ENCODE peak calls at places on chromosomes 5 and 9, in seven cellular contexts. One of them, this sample, is unnamed.

GRCh38 chr5:109898547-109899544 is 209.1 kb downstream of the MAN2A1 start:
- DNase-seq in cardiac fibroblast: no peak
- DNase-seq in fibroblast of mammary gland: no peak
- DNase-seq in mesothelial cell of epicardium: no peak
- DNase-seq in right atrium auricular region: no peak
- DNase-seq in mucosa of descending colon: no peak
- DNase-seq in CD8-positive, alpha-beta T cell: no peak
- DNase-seq in this sample: no peak

GRCh38 chr9:33750307-33750838 is 45.0 kb upstream of the PRSS3 start:
- DNase-seq in cardiac fibroblast: no peak
- DNase-seq in mesothelial cell of epicardium: no peak
- DNase-seq in mucosa of descending colon: peak
- DNase-seq in fibroblast of mammary gland: peak
- DNase-seq in right atrium auricular region: no peak
- DNase-seq in CD8-positive, alpha-beta T cell: peak
- DNase-seq in this sample: no peak

GRCh38 chr9:4243877-4244812 is 55.7 kb downstream of the GLIS3 start:
- DNase-seq in cardiac fibroblast: no peak
- DNase-seq in right atrium auricular region: no peak
- DNase-seq in mesothelial cell of epicardium: no peak
- DNase-seq in mucosa of descending colon: no peak
- DNase-seq in fibroblast of mammary gland: no peak
- DNase-seq in CD8-positive, alpha-beta T cell: no peak
- DNase-seq in this sample: no peak

GRCh38 chr5:151901611-151902010 is 23.0 kb downstream of the GLRA1 start:
- DNase-seq in CD8-positive, alpha-beta T cell: no peak
- DNase-seq in mucosa of descending colon: no peak
- DNase-seq in right atrium auricular region: no peak
- DNase-seq in fibroblast of mammary gland: no peak
- DNase-seq in mesothelial cell of epicardium: no peak
- DNase-seq in cardiac fibroblast: no peak
- DNase-seq in this sample: no peak

GRCh38 chr5:98458004-98458403 is 315.5 kb upstream of the RGMB start:
- DNase-seq in right atrium auricular region: no peak
- DNase-seq in mesothelial cell of epicardium: no peak
- DNase-seq in cardiac fibroblast: peak
- DNase-seq in CD8-positive, alpha-beta T cell: no peak
- DNase-seq in mucosa of descending colon: no peak
- DNase-seq in fibroblast of mammary gland: peak
- DNase-seq in this sample: no peak

GRCh38 chr5:179438041-179438441 is 92.8 kb upstream of the ADAMTS2 start:
- DNase-seq in right atrium auricular region: peak
- DNase-seq in CD8-positive, alpha-beta T cell: no peak
- DNase-seq in cardiac fibroblast: no peak
- DNase-seq in fibroblast of mammary gland: no peak
- DNase-seq in mucosa of descending colon: no peak
- DNase-seq in mesothelial cell of epicardium: no peak
- DNase-seq in this sample: no peak

GRCh38 chr9:120625222-120625621 is 45.3 kb upstream of the CDK5RAP2 start:
- DNase-seq in fibroblast of mammary gland: peak
- DNase-seq in mesothelial cell of epicardium: no peak
- DNase-seq in cardiac fibroblast: peak
- DNase-seq in mucosa of descending colon: no peak
- DNase-seq in CD8-positive, alpha-beta T cell: no peak
- DNase-seq in right atrium auricular region: no peak
- DNase-seq in this sample: no peak

GRCh38 chr5:169762338-169763095 is 125.4 kb downstream of the DOCK2 start:
- DNase-seq in mesothelial cell of epicardium: no peak
- DNase-seq in right atrium auricular region: no peak
- DNase-seq in fibroblast of mammary gland: peak
- DNase-seq in cardiac fibroblast: peak
- DNase-seq in CD8-positive, alpha-beta T cell: no peak
- DNase-seq in mucosa of descending colon: no peak
- DNase-seq in this sample: no peak

GRCh38 chr9:131886839-131887238 is 147.0 kb upstream of the RAPGEF1 start:
- DNase-seq in fibroblast of mammary gland: peak
- DNase-seq in right atrium auricular region: no peak
- DNase-seq in mucosa of descending colon: no peak
- DNase-seq in mesothelial cell of epicardium: no peak
- DNase-seq in cardiac fibroblast: peak
- DNase-seq in CD8-positive, alpha-beta T cell: no peak
- DNase-seq in this sample: no peak

GRCh38 chr5:147203208-147203607 is 31.6 kb upstream of the STK32A start:
- DNase-seq in mesothelial cell of epicardium: no peak
- DNase-seq in mucosa of descending colon: no peak
- DNase-seq in fibroblast of mammary gland: no peak
- DNase-seq in cardiac fibroblast: no peak
- DNase-seq in CD8-positive, alpha-beta T cell: no peak
- DNase-seq in right atrium auricular region: no peak
- DNase-seq in this sample: no peak

GRCh38 chr5:180799902-180800801 is 2.5 kb downstream of the MGAT1 start:
- DNase-seq in mesothelial cell of epicardium: peak
- DNase-seq in mucosa of descending colon: no peak
- DNase-seq in cardiac fibroblast: peak
- DNase-seq in CD8-positive, alpha-beta T cell: no peak
- DNase-seq in fibroblast of mammary gland: peak
- DNase-seq in right atrium auricular region: peak
- DNase-seq in this sample: no peak

GRCh38 chr5:141677415-141677814 is 4.6 kb downstream of the ARAP3 start:
- DNase-seq in fibroblast of mammary gland: no peak
- DNase-seq in mucosa of descending colon: no peak
- DNase-seq in right atrium auricular region: no peak
- DNase-seq in mesothelial cell of epicardium: no peak
- DNase-seq in CD8-positive, alpha-beta T cell: no peak
- DNase-seq in cardiac fibroblast: no peak
- DNase-seq in this sample: no peak

GRCh38 chr9:37693265-37693664 is 42.5 kb downstream of the FRMPD1 start:
- DNase-seq in cardiac fibroblast: peak
- DNase-seq in fibroblast of mammary gland: peak
- DNase-seq in right atrium auricular region: no peak
- DNase-seq in mesothelial cell of epicardium: no peak
- DNase-seq in CD8-positive, alpha-beta T cell: no peak
- DNase-seq in mucosa of descending colon: no peak
- DNase-seq in this sample: no peak

GRCh38 chr5:179805529-179806249 is 977 bp downstream of the MGAT4B start:
- DNase-seq in mesothelial cell of epicardium: no peak
- DNase-seq in fibroblast of mammary gland: no peak
- DNase-seq in cardiac fibroblast: peak
- DNase-seq in CD8-positive, alpha-beta T cell: peak
- DNase-seq in mucosa of descending colon: peak
- DNase-seq in right atrium auricular region: no peak
- DNase-seq in this sample: peak

GRCh38 chr5:143717400-143717799 is 94.6 kb upstream of the HMHB1 start:
- DNase-seq in CD8-positive, alpha-beta T cell: no peak
- DNase-seq in mesothelial cell of epicardium: no peak
- DNase-seq in fibroblast of mammary gland: peak
- DNase-seq in cardiac fibroblast: peak
- DNase-seq in mucosa of descending colon: no peak
- DNase-seq in right atrium auricular region: no peak
- DNase-seq in this sample: no peak

GRCh38 chr9:77063645-77064285 is 44.3 kb downstream of the FOXB2 start:
- DNase-seq in fibroblast of mammary gland: peak
- DNase-seq in mesothelial cell of epicardium: no peak
- DNase-seq in right atrium auricular region: no peak
- DNase-seq in cardiac fibroblast: peak
- DNase-seq in mucosa of descending colon: no peak
- DNase-seq in CD8-positive, alpha-beta T cell: no peak
- DNase-seq in this sample: no peak

GRCh38 chr9:22142681-22143080 is 133.6 kb upstream of the CDKN2B start:
- DNase-seq in CD8-positive, alpha-beta T cell: no peak
- DNase-seq in fibroblast of mammary gland: peak
- DNase-seq in right atrium auricular region: no peak
- DNase-seq in mucosa of descending colon: no peak
- DNase-seq in cardiac fibroblast: peak
- DNase-seq in mesothelial cell of epicardium: no peak
- DNase-seq in this sample: no peak

GRCh38 chr5:122498163-122498562 is 186.1 kb downstream of the SNCAIP start:
- DNase-seq in mucosa of descending colon: no peak
- DNase-seq in fibroblast of mammary gland: no peak
- DNase-seq in right atrium auricular region: no peak
- DNase-seq in mesothelial cell of epicardium: no peak
- DNase-seq in cardiac fibroblast: no peak
- DNase-seq in CD8-positive, alpha-beta T cell: no peak
- DNase-seq in this sample: no peak

GRCh38 chr5:174183701-174184100 is 138.2 kb downstream of the NSG2 start:
- DNase-seq in fibroblast of mammary gland: no peak
- DNase-seq in cardiac fibroblast: no peak
- DNase-seq in mucosa of descending colon: no peak
- DNase-seq in CD8-positive, alpha-beta T cell: no peak
- DNase-seq in mesothelial cell of epicardium: no peak
- DNase-seq in right atrium auricular region: no peak
- DNase-seq in this sample: no peak

GRCh38 chr9:95719354-95719753 is 156.1 kb upstream of the ERCC6L2 start:
- DNase-seq in mucosa of descending colon: peak
- DNase-seq in CD8-positive, alpha-beta T cell: no peak
- DNase-seq in right atrium auricular region: no peak
- DNase-seq in mesothelial cell of epicardium: no peak
- DNase-seq in cardiac fibroblast: no peak
- DNase-seq in fibroblast of mammary gland: no peak
- DNase-seq in this sample: no peak

GRCh38 chr5:125302577-125302976 is 556.1 kb upstream of the ZNF608 start:
- DNase-seq in right atrium auricular region: no peak
- DNase-seq in fibroblast of mammary gland: no peak
- DNase-seq in mesothelial cell of epicardium: no peak
- DNase-seq in cardiac fibroblast: no peak
- DNase-seq in mucosa of descending colon: no peak
- DNase-seq in CD8-positive, alpha-beta T cell: no peak
- DNase-seq in this sample: no peak

DNA sequence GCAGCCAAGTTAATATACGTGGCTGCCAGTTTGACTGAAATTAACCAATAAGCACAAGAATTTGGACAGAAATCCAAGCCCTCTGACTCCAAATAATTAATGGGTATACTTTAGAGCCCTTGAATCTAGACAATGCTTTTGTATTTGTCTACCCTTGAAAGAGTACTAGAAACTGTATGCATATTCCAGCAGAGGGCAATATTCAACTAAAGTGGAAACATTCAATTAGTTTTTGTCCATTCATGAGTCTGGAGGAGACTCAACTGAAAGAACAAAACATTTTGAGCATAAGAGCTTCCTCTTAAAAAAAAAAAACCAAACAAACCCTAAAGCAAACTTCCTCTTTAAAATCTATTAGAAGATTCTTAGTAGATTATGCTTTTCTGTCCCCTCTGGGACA is 157.8 kb downstream of the ARHGEF28 start:
- DNase-seq in fibroblast of mammary gland: peak
- DNase-seq in mucosa of descending colon: no peak
- DNase-seq in right atrium auricular region: no peak
- DNase-seq in CD8-positive, alpha-beta T cell: no peak
- DNase-seq in mesothelial cell of epicardium: no peak
- DNase-seq in cardiac fibroblast: peak
- DNase-seq in this sample: no peak
- TF ChIP-seq CTCF in fibroblast of mammary gland: peak
- TF ChIP-seq CTCF in mucosa of descending colon: no peak
- TF ChIP-seq CTCF in right atrium auricular region: no peak
- TF ChIP-seq CTCF in CD8-positive, alpha-beta T cell: no peak
- TF ChIP-seq CTCF in mesothelial cell of epicardium: no peak
- TF ChIP-seq CTCF in cardiac fibroblast: peak
- TF ChIP-seq CTCF in this sample: no peak

GRCh38 chr9:105359899-105360298 is 87.9 kb upstream of the FSD1L start:
- DNase-seq in mucosa of descending colon: no peak
- DNase-seq in cardiac fibroblast: peak
- DNase-seq in mesothelial cell of epicardium: no peak
- DNase-seq in right atrium auricular region: no peak
- DNase-seq in CD8-positive, alpha-beta T cell: no peak
- DNase-seq in fibroblast of mammary gland: peak
- DNase-seq in this sample: peak

GRCh38 chr9:105361873-105362272 is 86.0 kb upstream of the FSD1L start:
- DNase-seq in CD8-positive, alpha-beta T cell: no peak
- DNase-seq in cardiac fibroblast: no peak
- DNase-seq in right atrium auricular region: no peak
- DNase-seq in mucosa of descending colon: no peak
- DNase-seq in fibroblast of mammary gland: no peak
- DNase-seq in mesothelial cell of epicardium: no peak
- DNase-seq in this sample: no peak

GRCh38 chr9:105357937-105358336 is 89.9 kb upstream of the FSD1L start:
- DNase-seq in mesothelial cell of epicardium: no peak
- DNase-seq in cardiac fibroblast: no peak
- DNase-seq in mucosa of descending colon: no peak
- DNase-seq in fibroblast of mammary gland: no peak
- DNase-seq in CD8-positive, alpha-beta T cell: no peak
- DNase-seq in right atrium auricular region: no peak
- DNase-seq in this sample: peak

GRCh38 chr9:105362470-105362869 is 85.4 kb upstream of the FSD1L start:
- DNase-seq in CD8-positive, alpha-beta T cell: no peak
- DNase-seq in cardiac fibroblast: no peak
- DNase-seq in mesothelial cell of epicardium: no peak
- DNase-seq in mucosa of descending colon: no peak
- DNase-seq in fibroblast of mammary gland: no peak
- DNase-seq in right atrium auricular region: no peak
- DNase-seq in this sample: no peak

DNA sequence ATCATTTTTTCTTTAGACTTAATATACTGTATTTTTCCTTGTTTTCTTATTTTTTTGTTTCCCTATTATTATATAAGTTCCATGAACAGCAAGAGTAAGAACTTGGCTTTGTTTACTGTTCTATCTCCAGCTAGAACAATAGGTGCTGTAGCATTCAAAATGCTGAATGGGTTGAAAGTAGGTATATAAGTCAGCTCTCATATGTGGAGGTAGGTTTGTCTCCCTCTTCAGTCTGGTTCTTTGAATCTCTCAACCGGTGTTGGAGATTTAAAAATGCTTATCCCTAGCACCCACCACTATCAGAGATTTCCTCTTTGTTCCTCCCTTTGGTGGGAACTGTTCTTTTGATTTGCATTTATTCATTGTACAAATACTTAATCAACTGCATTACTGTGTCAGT is 87.5 kb upstream of the FSD1L start:
- DNase-seq in cardiac fibroblast: peak
- DNase-seq in right atrium auricular region: no peak
- DNase-seq in mucosa of descending colon: no peak
- DNase-seq in fibroblast of mammary gland: no peak
- DNase-seq in mesothelial cell of epicardium: no peak
- DNase-seq in CD8-positive, alpha-beta T cell: no peak
- DNase-seq in this sample: no peak
- TF ChIP-seq CTCF in cardiac fibroblast: peak
- TF ChIP-seq CTCF in right atrium auricular region: no peak
- TF ChIP-seq CTCF in mucosa of descending colon: no peak
- TF ChIP-seq CTCF in fibroblast of mammary gland: no peak
- TF ChIP-seq CTCF in mesothelial cell of epicardium: no peak
- TF ChIP-seq CTCF in CD8-positive, alpha-beta T cell: no peak
- TF ChIP-seq CTCF in this sample: no peak

GRCh38 chr5:67234671-67235176 is 38.1 kb upstream of the CD180 start:
- DNase-seq in cardiac fibroblast: peak
- DNase-seq in mucosa of descending colon: no peak
- DNase-seq in mesothelial cell of epicardium: no peak
- DNase-seq in CD8-positive, alpha-beta T cell: no peak
- DNase-seq in fibroblast of mammary gland: peak
- DNase-seq in right atrium auricular region: no peak
- DNase-seq in this sample: no peak
- TF ChIP-seq CTCF in cardiac fibroblast: no peak
- TF ChIP-seq CTCF in mucosa of descending colon: no peak
- TF ChIP-seq CTCF in mesothelial cell of epicardium: no peak
- TF ChIP-seq CTCF in CD8-positive, alpha-beta T cell: no peak
- TF ChIP-seq CTCF in fibroblast of mammary gland: no peak
- TF ChIP-seq CTCF in right atrium auricular region: no peak
- TF ChIP-seq CTCF in this sample: no peak

DNA sequence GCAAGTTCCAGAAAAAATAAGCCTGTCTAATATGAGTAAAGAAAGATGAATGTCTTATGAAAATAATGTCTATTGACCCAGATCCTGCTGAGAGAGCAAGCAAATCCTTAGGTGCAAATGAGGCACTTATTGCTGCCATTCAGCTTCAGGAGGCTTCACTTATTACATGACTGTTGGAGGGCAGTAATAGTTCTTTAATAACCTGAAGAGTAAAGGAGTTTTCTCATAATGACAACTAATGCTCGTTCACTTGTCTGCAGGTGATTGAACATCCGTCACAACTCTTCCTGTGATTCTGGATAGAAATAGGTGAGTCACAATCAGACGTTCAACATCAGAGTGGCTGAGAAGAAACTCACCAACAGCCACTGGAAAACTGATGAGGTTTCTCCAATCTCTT is 58.3 kb downstream of the SPOCK1 start:
- DNase-seq in mucosa of descending colon: no peak
- DNase-seq in right atrium auricular region: no peak
- DNase-seq in cardiac fibroblast: no peak
- DNase-seq in fibroblast of mammary gland: no peak
- DNase-seq in CD8-positive, alpha-beta T cell: no peak
- DNase-seq in mesothelial cell of epicardium: no peak
- DNase-seq in this sample: no peak
- TF ChIP-seq CTCF in mucosa of descending colon: no peak
- TF ChIP-seq CTCF in right atrium auricular region: no peak
- TF ChIP-seq CTCF in cardiac fibroblast: no peak
- TF ChIP-seq CTCF in fibroblast of mammary gland: no peak
- TF ChIP-seq CTCF in CD8-positive, alpha-beta T cell: no peak
- TF ChIP-seq CTCF in mesothelial cell of epicardium: no peak
- TF ChIP-seq CTCF in this sample: no peak

This sample was measured in GM20000.